ENCODE peak calls at places on chromosomes 3 and 15, in five cellular contexts. One of them, this sample, is unnamed.

GRCh38 chr3:42493126-42493797 is 9.2 kb upstream of the VIPR1 start:
- DNase-seq in tibial nerve: no peak
- DNase-seq in K562: no peak
- DNase-seq in naive thymus-derived CD4-positive, alpha-beta T cell: no peak
- DNase-seq in IMR-90: no peak
- DNase-seq in this sample: no peak

GRCh38 chr15:40929730-40930429 is 740 bp downstream of the DLL4 start:
- DNase-seq in tibial nerve: no peak
- DNase-seq in K562: peak; percentile 39
- DNase-seq in naive thymus-derived CD4-positive, alpha-beta T cell: no peak
- DNase-seq in IMR-90: peak; percentile 64
- DNase-seq in this sample: no peak

GRCh38 chr3:179948740-179949139 is 88.0 kb downstream of the PEX5L start:
- DNase-seq in tibial nerve: no peak
- DNase-seq in K562: no peak
- DNase-seq in naive thymus-derived CD4-positive, alpha-beta T cell: no peak
- DNase-seq in IMR-90: no peak
- DNase-seq in this sample: no peak

GRCh38 chr3:79517766-79518413 is 249.9 kb downstream of the ROBO1 start:
- DNase-seq in tibial nerve: no peak
- DNase-seq in K562: no peak
- DNase-seq in naive thymus-derived CD4-positive, alpha-beta T cell: no peak
- DNase-seq in IMR-90: peak; percentile 39
- DNase-seq in this sample: no peak

GRCh38 chr3:126056681-126057546 is 27.0 kb downstream of the SLC41A3 start:
- DNase-seq in tibial nerve: no peak
- DNase-seq in K562: peak; percentile 27
- DNase-seq in naive thymus-derived CD4-positive, alpha-beta T cell: no peak
- DNase-seq in IMR-90: peak; percentile 2
- DNase-seq in this sample: no peak

GRCh38 chr15:29765234-29765841 is 56.9 kb downstream of the TJP1 start:
- DNase-seq in tibial nerve: no peak
- DNase-seq in K562: no peak
- DNase-seq in naive thymus-derived CD4-positive, alpha-beta T cell: no peak
- DNase-seq in IMR-90: no peak
- DNase-seq in this sample: no peak

GRCh38 chr3:29281265-29282228 is 676 bp downstream of the RBMS3 start:
- DNase-seq in tibial nerve: no peak
- DNase-seq in K562: no peak
- DNase-seq in naive thymus-derived CD4-positive, alpha-beta T cell: no peak
- DNase-seq in IMR-90: peak; percentile 59
- DNase-seq in this sample: no peak

GRCh38 chr3:119420196-119420595 is 43.2 kb downstream of the TMEM39A start:
- DNase-seq in tibial nerve: no peak
- DNase-seq in K562: no peak
- DNase-seq in naive thymus-derived CD4-positive, alpha-beta T cell: no peak
- DNase-seq in IMR-90: no peak
- DNase-seq in this sample: no peak

GRCh38 chr3:186536883-186537553 is 7.2 kb downstream of the CRYGS start:
- DNase-seq in tibial nerve: no peak
- DNase-seq in K562: no peak
- DNase-seq in naive thymus-derived CD4-positive, alpha-beta T cell: no peak
- DNase-seq in IMR-90: peak; percentile 15
- DNase-seq in this sample: no peak

GRCh38 chr3:10514407-10515069 is 9.2 kb upstream of the ATP2B2 start:
- DNase-seq in tibial nerve: no peak
- DNase-seq in K562: no peak
- DNase-seq in naive thymus-derived CD4-positive, alpha-beta T cell: no peak
- DNase-seq in IMR-90: no peak
- DNase-seq in this sample: no peak

GRCh38 chr3:15023719-15024118 is 41.4 kb downstream of the MRPS25 start:
- DNase-seq in tibial nerve: no peak
- DNase-seq in K562: no peak
- DNase-seq in naive thymus-derived CD4-positive, alpha-beta T cell: no peak
- DNase-seq in IMR-90: no peak
- DNase-seq in this sample: no peak

GRCh38 chr3:11349466-11349865 is 77.3 kb downstream of the ATG7 start:
- DNase-seq in tibial nerve: no peak
- DNase-seq in K562: no peak
- DNase-seq in naive thymus-derived CD4-positive, alpha-beta T cell: no peak
- DNase-seq in IMR-90: peak; percentile 77
- DNase-seq in this sample: no peak

GRCh38 chr3:131329774-131330173 is 51.8 kb upstream of the NUDT16 start:
- DNase-seq in tibial nerve: no peak
- DNase-seq in K562: no peak
- DNase-seq in naive thymus-derived CD4-positive, alpha-beta T cell: no peak
- DNase-seq in IMR-90: no peak
- DNase-seq in this sample: no peak

GRCh38 chr3:183513046-183513706 is 42.3 kb downstream of the KLHL6 start:
- DNase-seq in tibial nerve: no peak
- DNase-seq in K562: no peak
- DNase-seq in naive thymus-derived CD4-positive, alpha-beta T cell: no peak
- DNase-seq in IMR-90: no peak
- DNase-seq in this sample: no peak

GRCh38 chr15:68054658-68055223 is 626 bp downstream of the PIAS1 start:
- DNase-seq in tibial nerve: peak; percentile 27
- DNase-seq in K562: peak; percentile 80
- DNase-seq in naive thymus-derived CD4-positive, alpha-beta T cell: peak; percentile 31
- DNase-seq in IMR-90: peak; percentile 21
- DNase-seq in this sample: no peak

GRCh38 chr3:58349792-58350626 is 17.3 kb downstream of the PXK start:
- DNase-seq in tibial nerve: no peak
- DNase-seq in K562: no peak
- DNase-seq in naive thymus-derived CD4-positive, alpha-beta T cell: no peak
- DNase-seq in IMR-90: no peak
- DNase-seq in this sample: no peak

GRCh38 chr3:152298393-152299242 is 29.9 kb downstream of the MBNL1 start:
- DNase-seq in tibial nerve: no peak
- DNase-seq in K562: peak; percentile 35
- DNase-seq in naive thymus-derived CD4-positive, alpha-beta T cell: no peak
- DNase-seq in IMR-90: peak; percentile 99
- DNase-seq in this sample: peak; percentile 5

GRCh38 chr3:192896208-192896607 is 21.4 kb downstream of the MB21D2 start:
- DNase-seq in tibial nerve: no peak
- DNase-seq in K562: no peak
- DNase-seq in naive thymus-derived CD4-positive, alpha-beta T cell: no peak
- DNase-seq in IMR-90: no peak
- DNase-seq in this sample: no peak

GRCh38 chr3:9809239-9809614 is 835 bp upstream of the TTLL3 start:
- DNase-seq in tibial nerve: no peak
- DNase-seq in K562: no peak
- DNase-seq in naive thymus-derived CD4-positive, alpha-beta T cell: no peak
- DNase-seq in IMR-90: no peak
- DNase-seq in this sample: no peak

GRCh38 chr3:78634316-78634715 is 1133.5 kb downstream of the ROBO1 start:
- DNase-seq in tibial nerve: no peak
- DNase-seq in K562: no peak
- DNase-seq in naive thymus-derived CD4-positive, alpha-beta T cell: no peak
- DNase-seq in IMR-90: peak; percentile 14
- DNase-seq in this sample: no peak

GRCh38 chr3:183490653-183491052 is 62.2 kb upstream of the MCF2L2 start:
- DNase-seq in tibial nerve: no peak
- DNase-seq in K562: no peak
- DNase-seq in naive thymus-derived CD4-positive, alpha-beta T cell: no peak
- DNase-seq in IMR-90: no peak
- DNase-seq in this sample: no peak

GRCh38 chr3:194120789-194121770 is 14.9 kb upstream of the HES1 start:
- DNase-seq in tibial nerve: no peak
- DNase-seq in K562: no peak
- DNase-seq in naive thymus-derived CD4-positive, alpha-beta T cell: no peak
- DNase-seq in IMR-90: no peak
- DNase-seq in this sample: no peak

GRCh38 chr3:128559486-128560225 is 66.7 kb upstream of the GATA2 start:
- DNase-seq in tibial nerve: no peak
- DNase-seq in K562: no peak
- DNase-seq in naive thymus-derived CD4-positive, alpha-beta T cell: no peak
- DNase-seq in IMR-90: peak; percentile 17
- DNase-seq in this sample: no peak

GRCh38 chr15:79179108-79179561 is 88.6 kb upstream of the RASGRF1 start:
- DNase-seq in tibial nerve: no peak
- DNase-seq in K562: peak; percentile 90
- DNase-seq in naive thymus-derived CD4-positive, alpha-beta T cell: no peak
- DNase-seq in IMR-90: peak; percentile 55
- DNase-seq in this sample: no peak

GRCh38 chr15:33735637-33736247 is 232.6 kb upstream of the CHRM5 start:
- DNase-seq in tibial nerve: no peak
- DNase-seq in K562: peak; percentile 29
- DNase-seq in naive thymus-derived CD4-positive, alpha-beta T cell: no peak
- DNase-seq in IMR-90: peak; percentile 41
- DNase-seq in this sample: no peak

GRCh38 chr3:159273608-159274007 is 471.8 kb downstream of the MFSD1 start:
- DNase-seq in tibial nerve: no peak
- DNase-seq in K562: no peak
- DNase-seq in naive thymus-derived CD4-positive, alpha-beta T cell: no peak
- DNase-seq in IMR-90: peak; percentile 43
- DNase-seq in this sample: no peak

GRCh38 chr15:76342382-76343201 is 6.0 kb downstream of the ISL2 start:
- DNase-seq in tibial nerve: no peak
- DNase-seq in K562: peak; percentile 28
- DNase-seq in naive thymus-derived CD4-positive, alpha-beta T cell: peak; percentile 23
- DNase-seq in IMR-90: no peak
- DNase-seq in this sample: no peak

GRCh38 chr15:90878660-90879059 is 5.6 kb upstream of the FES start:
- DNase-seq in tibial nerve: no peak
- DNase-seq in K562: no peak
- DNase-seq in naive thymus-derived CD4-positive, alpha-beta T cell: no peak
- DNase-seq in IMR-90: no peak
- DNase-seq in this sample: no peak
- H3K36me3 ChIP-seq in tibial nerve: peaks cover 74% of the 10 kb centered on the region
- H3K36me3 ChIP-seq in K562: peaks cover 97% of the 10 kb centered on the region
- H3K36me3 ChIP-seq in naive thymus-derived CD4-positive, alpha-beta T cell: no peaks in the 10 kb centered on the region
- H3K36me3 ChIP-seq in IMR-90: peaks cover 62% of the 10 kb centered on the region
- H3K36me3 ChIP-seq in this sample: peaks cover 81% of the 10 kb centered on the region

GRCh38 chr3:12946661-12947316 is 105.4 kb upstream of the RPL32 start:
- DNase-seq in tibial nerve: no peak
- DNase-seq in K562: no peak
- DNase-seq in naive thymus-derived CD4-positive, alpha-beta T cell: no peak
- DNase-seq in IMR-90: no peak
- DNase-seq in this sample: no peak

GRCh38 chr3:12944413-12944812 is 103.0 kb upstream of the RPL32 start:
- DNase-seq in tibial nerve: no peak
- DNase-seq in K562: no peak
- DNase-seq in naive thymus-derived CD4-positive, alpha-beta T cell: no peak
- DNase-seq in IMR-90: no peak
- DNase-seq in this sample: no peak

GRCh38 chr3:12943124-12944021 is 102.0 kb upstream of the RPL32 start:
- DNase-seq in tibial nerve: no peak
- DNase-seq in K562: no peak
- DNase-seq in naive thymus-derived CD4-positive, alpha-beta T cell: no peak
- DNase-seq in IMR-90: no peak
- DNase-seq in this sample: no peak

GRCh38 chr3:12946134-12946533 is 104.8 kb upstream of the RPL32 start:
- DNase-seq in tibial nerve: no peak
- DNase-seq in K562: peak; percentile 55
- DNase-seq in naive thymus-derived CD4-positive, alpha-beta T cell: no peak
- DNase-seq in IMR-90: no peak
- DNase-seq in this sample: no peak

GRCh38 chr3:12944849-12945248 is 103.5 kb upstream of the RPL32 start:
- DNase-seq in tibial nerve: no peak
- DNase-seq in K562: no peak
- DNase-seq in naive thymus-derived CD4-positive, alpha-beta T cell: no peak
- DNase-seq in IMR-90: no peak
- DNase-seq in this sample: no peak
- H3K4me1 ChIP-seq in tibial nerve: peaks cover 5% of the 10 kb centered on the region
- H3K4me1 ChIP-seq in K562: peaks cover 36% of the 10 kb centered on the region
- H3K4me1 ChIP-seq in naive thymus-derived CD4-positive, alpha-beta T cell: peaks cover 19% of the 10 kb centered on the region
- H3K4me1 ChIP-seq in IMR-90: peaks cover 21% of the 10 kb centered on the region
- H3K4me1 ChIP-seq in this sample: peaks cover 40% of the 10 kb centered on the region

DNA sequence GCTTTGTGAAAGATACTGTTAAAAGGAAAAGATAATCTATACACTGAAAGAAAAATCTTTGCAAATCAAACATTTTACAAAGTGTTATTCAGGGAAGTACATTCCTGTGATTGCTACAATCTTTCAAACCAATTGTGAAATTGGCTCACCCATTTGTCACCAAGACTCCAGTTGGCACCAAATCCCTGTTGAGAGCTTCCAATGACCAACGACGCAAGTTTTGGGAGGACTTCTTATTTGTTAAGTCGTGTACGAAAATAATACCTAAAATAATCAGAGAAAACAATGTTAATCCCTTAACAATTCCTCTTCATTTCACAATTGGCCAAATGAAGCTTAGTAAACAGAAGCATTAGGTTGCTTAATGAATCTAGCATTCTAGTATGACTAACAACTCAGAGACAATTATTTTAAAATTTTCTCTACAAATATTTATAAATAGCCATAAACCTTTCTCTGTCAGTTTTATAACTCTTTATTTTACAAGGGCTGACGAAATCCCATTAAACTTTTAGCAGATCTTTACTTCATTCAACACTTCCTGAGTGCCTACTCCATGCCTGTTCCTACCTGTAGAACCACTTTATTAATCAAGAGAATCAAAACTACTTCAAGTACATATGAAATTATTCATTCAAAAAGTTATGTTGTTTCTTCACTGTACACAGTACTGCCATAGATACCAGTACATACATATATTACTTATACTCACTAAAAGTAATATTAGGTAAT is 24.0 kb upstream of the HGD start:
- DNase-seq in tibial nerve: no peak
- DNase-seq in K562: no peak
- DNase-seq in naive thymus-derived CD4-positive, alpha-beta T cell: no peak
- DNase-seq in IMR-90: no peak
- DNase-seq in this sample: no peak
- H3K27ac ChIP-seq in tibial nerve: no peak overlapping the region
- H3K27ac ChIP-seq in K562: no peak overlapping the region
- H3K27ac ChIP-seq in naive thymus-derived CD4-positive, alpha-beta T cell: no peak overlapping the region
- H3K27ac ChIP-seq in IMR-90: peak overlapping the region; percentile 26
- H3K27ac ChIP-seq in this sample: no peak overlapping the region

GRCh38 chr15:74893627-74894026 is 3.8 kb downstream of the MPI start:
- DNase-seq in tibial nerve: no peak
- DNase-seq in K562: no peak
- DNase-seq in naive thymus-derived CD4-positive, alpha-beta T cell: no peak
- DNase-seq in IMR-90: no peak
- DNase-seq in this sample: no peak

GRCh38 chr15:74892931-74893330 is 3.1 kb downstream of the MPI start:
- DNase-seq in tibial nerve: no peak
- DNase-seq in K562: no peak
- DNase-seq in naive thymus-derived CD4-positive, alpha-beta T cell: no peak
- DNase-seq in IMR-90: no peak
- DNase-seq in this sample: no peak

GRCh38 chr15:74897300-74897701 is 7.5 kb downstream of the MPI start:
- DNase-seq in tibial nerve: no peak
- DNase-seq in K562: no peak
- DNase-seq in naive thymus-derived CD4-positive, alpha-beta T cell: no peak
- DNase-seq in IMR-90: no peak
- DNase-seq in this sample: no peak

GRCh38 chr15:74896316-74896715 is 6.5 kb downstream of the MPI start:
- DNase-seq in tibial nerve: no peak
- DNase-seq in K562: no peak
- DNase-seq in naive thymus-derived CD4-positive, alpha-beta T cell: no peak
- DNase-seq in IMR-90: no peak
- DNase-seq in this sample: no peak

DNA sequence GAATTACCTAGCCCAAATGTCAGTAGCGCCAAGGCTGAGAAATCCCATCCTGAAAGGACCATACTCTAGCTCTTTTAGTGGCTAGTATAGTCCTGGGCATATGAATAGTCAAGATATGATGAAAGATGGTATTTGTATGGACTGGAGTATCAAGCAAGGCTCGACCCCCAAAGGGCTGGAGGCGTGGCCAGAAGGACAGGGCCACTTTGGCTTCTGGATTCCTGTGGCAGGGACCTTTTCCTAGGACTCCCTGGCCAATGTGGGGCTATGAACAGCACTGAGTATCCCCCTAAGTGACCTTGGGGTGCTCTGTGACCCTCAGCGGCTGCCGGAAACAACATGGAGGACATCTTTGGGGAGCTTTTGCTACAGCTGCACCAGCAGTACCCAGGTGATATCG is 6.0 kb downstream of the MPI start:
- DNase-seq in tibial nerve: no peak
- DNase-seq in K562: no peak
- DNase-seq in naive thymus-derived CD4-positive, alpha-beta T cell: no peak
- DNase-seq in IMR-90: no peak
- DNase-seq in this sample: no peak
- H3K36me3 ChIP-seq in tibial nerve: peaks cover 92% of the 10 kb centered on the region
- H3K36me3 ChIP-seq in K562: peaks cover 73% of the 10 kb centered on the region
- H3K36me3 ChIP-seq in naive thymus-derived CD4-positive, alpha-beta T cell: peaks cover 4% of the 10 kb centered on the region
- H3K36me3 ChIP-seq in IMR-90: peaks cover 55% of the 10 kb centered on the region
- H3K36me3 ChIP-seq in this sample: peaks cover 23% of the 10 kb centered on the region